ENCODE peak calls at places on chromosomes 2 and 18, in four cellular contexts. C, Z, M and V are unnamed samples.

GRCh38 chr18:79378416-79379250 is 17.1 kb upstream of the NFATC1 start:
- DNase-seq in M (peak; percentile 81), Z (peak; percentile 62), C (peak; percentile 82), V (peak; percentile 84)

GRCh38 chr18:48826271-48826670 is 124.5 kb downstream of the SMAD7 start:
- DNase-seq in Z (no peak), C (no peak), M (no peak), V (no peak)

GRCh38 chr2:28360742-28361293 is 31.8 kb upstream of the FOSL2 start:
- DNase-seq in M (no peak), Z (peak; percentile 66), C (peak; percentile 64), V (peak; percentile 55)

GRCh38 chr18:48868468-48869466 is 82.0 kb downstream of the SMAD7 start:
- DNase-seq in Z (no peak), C (no peak), M (no peak), V (no peak)

GRCh38 chr2:60441791-60442190 is 111.7 kb downstream of the BCL11A start:
- DNase-seq in C (no peak), Z (no peak), M (no peak), V (no peak)

GRCh38 chr2:39094717-39095363 is 26.0 kb downstream of the SOS1 start:
- DNase-seq in M (no peak), C (peak; percentile 59), Z (peak; percentile 77), V (no peak)

GRCh38 chr2:98743835-98744234 is 12.9 kb upstream of the MGAT4A start:
- DNase-seq in Z (no peak), C (no peak), M (no peak), V (no peak)

GRCh38 chr2:177535968-177536514 is 143.5 kb downstream of the AGPS start:
- DNase-seq in M (no peak), C (no peak), Z (no peak), V (no peak)

GRCh38 chr18:44601447-44601846 is 79.2 kb upstream of the SETBP1 start:
- DNase-seq in M (no peak), C (peak; percentile 55), Z (peak; percentile 83), V (no peak)

GRCh38 chr2:128449226-128450061 is 130.8 kb upstream of the HS6ST1 start:
- DNase-seq in C (no peak), M (no peak), Z (no peak), V (no peak)

GRCh38 chr2:103484906-103485305 is 723.1 kb downstream of the TMEM182 start:
- DNase-seq in Z (no peak), M (no peak), C (no peak), V (no peak)

GRCh38 chr2:235983016-235983415 is 185.2 kb downstream of the GBX2 start:
- DNase-seq in Z (no peak), C (no peak), M (no peak), V (no peak)

GRCh38 chr2:231701456-231702373 is 6.6 kb upstream of the PTMA start:
- DNase-seq in Z (peak; percentile 73), C (peak; percentile 76), M (no peak), V (no peak)

GRCh38 chr2:54470241-54470938 is 14.3 kb downstream of the SPTBN1 start:
- DNase-seq in C (peak; percentile 73), Z (peak; percentile 87), M (no peak), V (no peak)

GRCh38 chr2:234919711-234920110 is 32.1 kb upstream of the SH3BP4 start:
- DNase-seq in Z (peak; percentile 8), M (no peak), C (no peak), V (no peak)

GRCh38 chr2:65024149-65024829 is 31.9 kb upstream of the CEP68 start:
- DNase-seq in C (peak; percentile 50), Z (peak; percentile 94), M (no peak), V (no peak)

GRCh38 chr18:30485078-30485477 is 557.5 kb downstream of the DSC3 start:
- DNase-seq in M (no peak), C (no peak), Z (no peak), V (no peak)

GRCh38 chr2:59390581-59390980 is 1149.5 kb upstream of the FANCL start:
- DNase-seq in C (no peak), M (no peak), Z (no peak), V (no peak)

GRCh38 chr2:15729709-15730544 is 138.3 kb downstream of the DDX1 start:
- DNase-seq in Z (no peak), C (no peak), M (no peak), V (no peak)

GRCh38 chr2:15730545-15731212 is 139.0 kb downstream of the DDX1 start:
- DNase-seq in C (peak; percentile 98), Z (peak; percentile 93), M (peak; percentile 94), V (peak; percentile 92)

GRCh38 chr2:15727396-15728246 is 136.0 kb downstream of the DDX1 start:
- DNase-seq in Z (no peak), C (no peak), M (no peak), V (no peak)

GRCh38 chr2:15728247-15728721 is 136.6 kb downstream of the DDX1 start:
- DNase-seq in C (no peak), M (no peak), Z (no peak), V (no peak)

GRCh38 chr2:15729001-15729400 is 137.3 kb downstream of the DDX1 start:
- DNase-seq in C (no peak), M (no peak), Z (no peak), V (no peak)
- TF ChIP-seq CTCF in C (no peak), M (no peak), Z (no peak), V (no peak)

DNA sequence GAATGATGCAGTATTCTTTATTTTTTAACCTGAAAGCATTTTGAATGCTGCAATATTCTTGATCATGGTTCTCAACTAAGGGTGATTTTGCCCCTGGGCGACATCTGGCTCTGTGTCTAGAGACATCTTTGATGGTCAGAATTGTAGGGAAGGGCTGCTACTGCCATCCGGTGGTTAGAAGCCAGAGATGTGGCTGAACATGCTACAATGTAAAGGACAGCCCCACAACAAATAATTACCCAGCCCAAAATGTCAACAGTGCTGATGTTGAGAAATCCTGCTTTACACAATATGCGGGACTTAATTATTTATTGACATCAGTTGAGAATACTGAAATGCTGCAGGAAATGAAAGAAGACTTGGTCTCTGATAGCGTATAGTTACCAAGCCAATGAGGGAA is 37.5 kb upstream of the SERPINB2 start:
- DNase-seq in M (no peak), C (peak; percentile 39), Z (peak; percentile 51), V (no peak)
- TF ChIP-seq CTCF in M (peak; percentile 19), C (peak; percentile 53), Z (peak; percentile 68), V (no peak)

DNA sequence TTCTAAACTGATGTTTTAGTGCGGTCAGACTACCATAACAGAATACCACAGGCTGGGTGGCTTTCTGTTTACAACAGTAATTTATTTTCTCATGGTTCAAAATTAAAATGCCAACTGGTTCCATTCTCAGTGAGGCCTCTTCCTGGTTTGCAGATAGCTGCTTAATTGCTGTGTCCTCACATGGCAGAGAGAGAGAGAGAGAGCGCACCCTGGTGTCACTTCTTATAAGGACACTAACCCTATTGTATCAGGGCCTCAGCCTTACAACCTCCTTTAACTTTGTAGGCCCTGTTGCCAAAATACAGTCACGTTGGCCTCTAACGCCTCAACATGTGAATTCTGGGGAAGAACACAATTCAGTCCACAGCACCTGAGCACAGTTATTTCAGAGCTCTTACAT is 37.5 kb upstream of the ZNF385B start:
- DNase-seq in Z (peak; percentile 19), M (no peak), C (peak; percentile 37), V (no peak)
- TF ChIP-seq CTCF in Z (peak; percentile 45), M (no peak), C (peak; percentile 44), V (no peak)

GRCh38 chr2:69013837-69014796 is 1.1 kb downstream of the ANTXR1 start:
- DNase-seq in C (peak; percentile 69), M (no peak), Z (peak; percentile 67), V (no peak)

GRCh38 chr2:69010437-69011194 is 2.4 kb upstream of the ANTXR1 start:
- DNase-seq in Z (no peak), M (no peak), C (no peak), V (no peak)

GRCh38 chr2:69011611-69012157 is 1.3 kb upstream of the ANTXR1 start:
- DNase-seq in Z (no peak), C (no peak), M (no peak), V (no peak)

GRCh38 chr2:69013123-69013836 is at the start of gene ANTXR1:
- DNase-seq in Z (peak; percentile 84), M (peak; percentile 36), C (peak; percentile 85), V (peak; percentile 40)

DNA sequence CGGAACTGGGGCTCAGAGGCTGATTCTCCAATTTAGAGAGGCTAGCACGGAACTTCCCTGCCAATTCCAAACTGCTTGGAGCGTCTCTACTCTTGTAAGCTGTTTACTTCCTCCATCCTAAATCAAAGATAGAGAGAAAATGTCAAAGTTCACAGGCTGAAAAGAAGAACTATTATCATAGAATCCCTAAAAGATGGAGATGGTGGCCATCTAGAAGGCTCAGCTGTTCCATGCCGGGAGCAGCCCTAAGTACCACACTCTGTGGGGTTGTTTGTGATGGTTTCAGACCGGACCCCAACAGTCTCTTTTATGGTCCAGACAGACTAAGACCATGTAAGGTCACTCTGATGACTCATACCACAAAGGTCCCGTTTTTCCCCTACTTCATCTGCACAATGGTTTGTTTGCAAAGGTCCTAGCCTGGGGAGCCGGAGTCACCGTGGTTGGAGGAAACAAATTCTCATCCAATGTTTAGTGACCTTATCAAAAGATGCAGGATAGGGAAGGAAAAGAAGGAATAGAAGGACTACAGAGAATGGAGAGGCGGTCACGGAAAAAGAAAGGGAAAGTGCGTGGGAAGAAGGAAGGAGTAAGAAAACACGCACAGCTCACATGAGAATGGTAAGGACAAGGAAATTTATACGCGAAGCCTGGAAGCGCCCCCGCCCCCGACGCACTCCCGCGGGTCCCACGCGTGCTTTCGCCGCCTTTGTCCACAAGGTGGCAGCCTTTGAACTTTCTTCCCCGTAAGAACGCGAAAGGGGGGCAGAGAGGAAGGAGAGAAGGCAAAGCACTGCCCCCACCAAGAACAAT is 463 bp upstream of the ANTXR1 start:
- DNase-seq in M (peak; percentile 76), Z (no peak), C (peak; percentile 88), V (peak; percentile 80)
- TF ChIP-seq CTCF in M (peak; percentile 85), Z (peak; percentile 74), C (peak; percentile 64), V (peak; percentile 78)

GRCh38 chr2:117956036-117956791 is 57.7 kb downstream of the CCDC93 start:
- DNase-seq in M (no peak), C (no peak), Z (no peak), V (no peak)
- TF ChIP-seq CTCF in M (no peak), C (peak; percentile 8), Z (no peak), V (no peak)

DNA sequence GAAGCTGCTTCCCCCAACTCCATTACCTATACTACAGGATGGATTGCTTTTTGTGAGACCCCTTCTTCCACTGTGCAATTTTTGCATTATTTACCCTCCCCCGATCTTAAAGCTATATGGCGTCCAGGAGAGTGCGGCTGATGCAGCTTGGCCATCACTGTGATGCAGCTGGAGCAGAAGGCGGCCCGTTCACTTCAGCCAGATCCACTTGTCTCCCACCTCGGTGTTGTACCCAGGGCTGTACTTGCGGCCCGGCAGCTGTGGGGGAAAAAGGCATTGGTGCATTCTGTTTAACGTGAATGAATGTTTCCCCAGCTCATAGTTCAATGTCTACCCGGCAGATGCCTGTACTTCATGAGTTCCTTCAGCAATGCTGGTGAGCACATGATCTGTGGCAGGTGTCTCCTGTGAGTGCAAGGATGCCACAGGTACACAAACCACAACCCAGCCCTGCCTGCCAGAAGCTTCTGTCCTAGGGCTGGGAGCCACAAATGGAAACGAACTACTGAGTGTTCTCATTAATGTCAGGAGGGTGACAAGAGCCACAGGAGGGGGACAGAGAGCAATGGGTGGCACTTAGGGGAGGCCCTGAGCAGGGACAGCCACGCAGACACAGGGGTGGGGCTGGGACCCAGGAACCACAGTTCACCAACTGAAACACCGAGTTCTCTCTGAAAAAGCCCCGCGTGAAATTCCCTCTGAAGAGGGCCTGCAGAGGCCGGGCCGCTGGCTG is 64.0 kb downstream of the NDUFA10 start:
- DNase-seq in Z (no peak), M (no peak), C (no peak), V (no peak)
- TF ChIP-seq CTCF in Z (no peak), M (no peak), C (no peak), V (no peak)